ENCODE peak calls at places on chromosome 17, in four cellular contexts. H is brain microvascular endothelial cell, X is upper lobe of left lung, M is tibial artery. B is an unnamed sample. For H3K27me3, the result is how much of the 10 kb centered on the place peaks cover.

GRCh38 chr17:44906010-44906646 is 6.9 kb upstream of the EFTUD2 start:
- DNase-seq in M (no peak), X (peak), H (peak), B (no peak)

GRCh38 chr17:5745091-5745820 is 160.9 kb upstream of the NLRP1 start:
- DNase-seq in M (peak), X (no peak), H (no peak), B (no peak)

GRCh38 chr17:29760279-29760721 is 137.6 kb upstream of the CORO6 start:
- DNase-seq in X (no peak), H (peak), M (no peak), B (no peak)

GRCh38 chr17:65123757-65124675 is 13.2 kb upstream of the RGS9 start:
- DNase-seq in M (no peak), X (no peak), H (no peak), B (no peak)

GRCh38 chr17:45043268-45043681 is 8.2 kb downstream of the DCAKD start:
- DNase-seq in X (no peak), H (no peak), M (peak), B (no peak)

GRCh38 chr17:20262116-20262977 is 205.0 kb downstream of the LGALS9B start:
- DNase-seq in X (no peak), H (no peak), M (no peak), B (no peak)

GRCh38 chr17:22470411-22471175 is 778.3 kb downstream of the KCNJ18 start:
- DNase-seq in M (no peak), H (no peak), X (no peak), B (no peak)

GRCh38 chr17:20223808-20224328 is 214.7 kb downstream of the SPECC1 start:
- DNase-seq in M (no peak), H (no peak), X (no peak), B (no peak)

GRCh38 chr17:59106463-59107305 is at the start of gene TRIM37:
- DNase-seq in X (peak), M (peak), H (peak), B (peak)

GRCh38 chr17:18301081-18301480 is 13.7 kb downstream of the TOP3A start:
- DNase-seq in H (no peak), M (no peak), X (peak), B (no peak)

GRCh38 chr17:32723310-32723955 is 153.5 kb downstream of the MYO1D start:
- DNase-seq in M (no peak), X (no peak), H (peak), B (peak)

GRCh38 chr17:83076930-83077329 is 2.5 kb upstream of the METRNL start:
- DNase-seq in H (no peak), X (peak), M (no peak), B (no peak)

GRCh38 chr17:81825841-81826471 is 7.1 kb downstream of the MCRIP1 start:
- DNase-seq in H (no peak), M (no peak), X (no peak), B (no peak)

GRCh38 chr17:82305727-82306300 is 11.6 kb downstream of the CD7 start:
- DNase-seq in H (no peak), X (no peak), M (no peak), B (no peak)

GRCh38 chr17:47692137-47692894 is 1.6 kb upstream of the TBKBP1 start:
- DNase-seq in X (no peak), H (no peak), M (peak), B (no peak)

GRCh38 chr17:2905269-2905668 is 109.0 kb downstream of the RAP1GAP2 start:
- DNase-seq in H (no peak), X (no peak), M (no peak), B (peak)

GRCh38 chr17:71438631-71439146 is 682.1 kb upstream of the SOX9 start:
- DNase-seq in M (no peak), H (peak), X (peak), B (no peak)
- TF ChIP-seq CTCF in M (no peak), H (no peak), X (no peak), B (no peak)

GRCh38 chr17:40448213-40448638 is 5.0 kb downstream of the IGFBP4 start:
- DNase-seq in X (peak), H (no peak), M (peak), B (no peak)
- H3K4me3 ChIP-seq in X (peak), H (peak), M (peak), B (peak)

DNA sequence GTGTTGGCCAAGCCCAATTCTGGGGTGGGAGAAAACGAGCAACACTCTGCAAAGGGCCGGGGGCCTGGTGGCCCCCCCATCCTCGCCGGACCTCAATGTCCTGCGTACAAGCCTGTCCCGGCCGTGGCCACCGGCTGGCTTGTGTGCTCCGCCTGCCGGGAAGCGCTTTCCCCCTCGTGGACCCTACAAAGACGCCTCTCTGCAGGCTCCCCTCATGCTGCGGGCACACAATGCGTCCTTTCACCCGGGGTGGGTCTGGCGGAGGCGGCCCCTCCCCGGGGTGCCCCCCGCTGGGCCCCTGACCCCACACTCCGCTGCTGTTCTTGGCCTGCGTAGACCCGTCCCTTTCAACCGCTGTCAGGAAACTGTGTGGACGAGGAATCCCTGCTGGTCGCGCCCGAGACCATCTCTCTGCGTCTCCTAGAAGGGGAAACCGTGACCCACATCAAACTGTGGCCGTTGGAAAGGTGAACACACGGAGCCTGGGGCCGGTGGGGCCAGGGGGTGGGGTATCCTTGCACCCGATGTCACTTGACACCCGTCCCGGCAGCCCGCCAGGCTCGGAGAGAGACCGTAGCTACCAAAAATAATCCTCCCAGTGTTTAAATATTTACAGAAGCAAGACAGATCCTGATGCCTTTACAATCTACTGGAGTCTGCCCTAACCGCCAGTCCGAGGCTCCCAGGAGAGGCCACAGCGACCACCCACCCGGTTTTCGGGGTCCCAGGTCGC is 43.6 kb downstream of the TBC1D16 start:
- DNase-seq in M (no peak), H (no peak), X (no peak), B (peak)
- H3K27me3 ChIP-seq in M (under half), H (under half), X (under half), B (under half)

DNA sequence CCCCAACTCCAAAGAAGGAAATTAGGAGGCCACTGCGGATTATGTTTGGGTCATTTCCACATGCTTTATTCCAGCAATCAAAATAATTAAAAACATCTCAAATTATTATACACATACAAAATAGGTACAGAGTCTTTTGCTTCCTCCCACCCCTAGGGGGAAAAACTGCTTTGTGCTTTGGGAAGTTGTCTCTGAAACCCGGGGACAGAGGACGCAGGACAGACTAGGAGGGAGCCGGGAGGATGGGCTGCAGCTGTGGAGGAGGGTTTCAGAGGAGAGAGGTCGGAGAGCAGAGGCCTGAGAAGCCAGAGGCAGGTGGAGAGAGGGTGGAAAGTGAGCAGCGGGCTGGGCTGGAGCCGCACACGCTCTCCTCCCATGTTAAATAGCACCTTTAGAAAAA is 17.4 kb downstream of the COL1A1 start:
- DNase-seq in H (no peak), X (no peak), M (no peak), B (no peak)
- TF ChIP-seq CTCF in H (peak), X (no peak), M (peak), B (no peak)

DNA sequence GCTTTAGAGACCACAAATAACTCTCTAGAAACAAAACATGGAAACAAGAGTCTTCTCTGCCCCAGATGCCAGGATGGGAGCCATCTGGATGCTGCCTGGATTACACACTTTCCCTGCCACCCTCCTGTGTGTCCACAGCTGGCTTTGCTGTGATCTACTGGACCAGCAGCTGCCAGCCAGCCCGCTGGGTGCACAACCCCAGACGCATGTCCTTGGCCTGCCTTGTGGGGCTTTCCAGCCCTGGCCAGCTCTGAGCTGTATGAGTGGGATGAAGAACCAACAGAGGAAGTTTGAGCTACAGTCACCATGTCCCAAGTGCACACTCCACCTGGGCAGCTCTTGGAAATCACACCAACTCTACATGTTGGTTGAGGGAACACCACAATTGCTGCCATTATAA is 57.0 kb upstream of the TNRC6C start:
- DNase-seq in H (no peak), X (no peak), M (peak), B (no peak)
- H3K4me3 ChIP-seq in H (no peak), X (no peak), M (no peak), B (no peak)

GRCh38 chr17:7444682-7445010 is 215 bp upstream of the CHRNB1 start:
- DNase-seq in X (no peak), H (no peak), M (no peak), B (no peak)

GRCh38 chr17:7442142-7442541 is 2.7 kb upstream of the CHRNB1 start:
- DNase-seq in M (no peak), H (no peak), X (no peak), B (no peak)

GRCh38 chr17:7443499-7444485 is 1.1 kb upstream of the CHRNB1 start:
- DNase-seq in X (no peak), H (no peak), M (no peak), B (no peak)

GRCh38 chr17:7446669-7447068 is 1.8 kb downstream of the CHRNB1 start:
- DNase-seq in M (no peak), H (no peak), X (no peak), B (no peak)

DNA sequence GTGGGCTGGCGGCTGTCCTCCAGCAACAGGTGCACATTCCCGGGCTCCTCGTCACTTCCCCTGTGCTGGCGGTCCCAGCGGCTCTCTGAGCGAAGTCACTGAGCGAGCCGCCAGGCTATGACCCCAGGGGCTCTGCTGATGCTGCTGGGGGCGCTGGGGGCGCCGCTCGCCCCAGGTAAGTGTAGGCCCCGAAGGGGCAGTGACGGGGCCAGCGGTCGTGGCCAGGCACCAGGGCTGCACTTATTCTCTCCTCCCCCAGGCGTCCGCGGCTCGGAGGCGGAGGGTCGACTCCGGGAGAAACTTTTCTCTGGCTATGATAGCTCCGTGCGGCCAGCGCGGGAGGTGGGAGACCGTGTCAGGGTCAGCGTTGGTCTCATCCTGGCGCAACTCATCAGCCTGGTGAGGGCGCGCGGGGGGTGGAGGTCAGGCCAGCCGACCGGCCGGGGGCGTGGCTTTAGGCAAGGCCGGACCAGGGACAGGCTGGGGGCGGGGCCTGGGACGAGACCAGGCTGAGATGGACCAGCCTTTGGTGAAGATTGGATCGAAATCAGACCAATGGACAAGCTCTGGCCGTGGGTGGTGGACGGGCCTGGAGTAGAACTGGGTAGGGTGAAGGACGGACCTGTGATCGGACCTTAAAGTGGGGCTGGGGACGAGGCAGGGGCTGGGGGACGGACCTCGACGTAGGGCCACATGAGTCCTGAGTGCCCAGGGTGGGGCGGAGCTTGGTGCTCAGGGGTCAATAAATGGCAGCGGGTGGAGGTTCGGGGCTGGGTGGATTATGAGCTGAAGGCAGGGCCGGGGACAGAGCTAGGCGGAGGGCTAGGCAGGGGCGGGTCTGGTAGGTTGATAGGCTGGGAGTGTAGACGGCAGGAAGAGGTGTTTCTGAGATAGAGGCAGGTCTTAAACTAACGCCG is at the start of gene CHRNB1:
- DNase-seq in M (peak), X (peak), H (no peak), B (peak)
- H3K27me3 ChIP-seq in M (under half), X (under half), H (under half), B (under half)

B was measured in heart right ventricle.